ENCODE peak calls at places on chromosomes 5 and 9, in five cellular contexts. J is activated CD4-positive, alpha-beta T cell treated with anti-CD3 and anti-CD28 coated beads, Interleukin-2, amount 50 U/mL, for 48 hours; H is CD8-positive, alpha-beta memory T cell; A is CD8-positive, alpha-beta T cell; N is Daoy. M is an unnamed sample.

GRCh38 chr9:133067813-133068212 is 6.0 kb downstream of the CEL start:
- DNase-seq in J (no peak), H (no peak), A (no peak), N (no peak), M (no peak)

GRCh38 chr5:174454890-174455289 is 269.5 kb upstream of the MSX2 start:
- DNase-seq in J (no peak), H (no peak), A (no peak), N (no peak), M (no peak)

GRCh38 chr9:105515811-105516413 is 42.0 kb upstream of the FKTN start:
- DNase-seq in J (no peak), H (no peak), A (no peak), N (no peak), M (no peak)

GRCh38 chr5:45385321-45386058 is 310.7 kb downstream of the HCN1 start:
- DNase-seq in J (no peak), H (no peak), A (no peak), N (peak), M (peak)

GRCh38 chr5:78483809-78484521 is 123.5 kb downstream of the SCAMP1 start:
- DNase-seq in J (no peak), H (no peak), A (no peak), N (no peak), M (no peak)

GRCh38 chr5:101505891-101506570 is 602.9 kb upstream of the ST8SIA4 start:
- DNase-seq in J (no peak), H (no peak), A (no peak), N (no peak), M (no peak)

GRCh38 chr5:75524071-75524470 is 12.4 kb downstream of the POLK start:
- DNase-seq in J (no peak), H (no peak), A (no peak), N (no peak), M (no peak)

GRCh38 chr5:94807985-94808384 is 189.5 kb downstream of the SLF1 start:
- DNase-seq in J (no peak), H (no peak), A (no peak), N (no peak), M (no peak)

GRCh38 chr5:66113160-66113559 is 30.9 kb upstream of the SREK1 start:
- DNase-seq in J (no peak), H (no peak), A (no peak), N (peak), M (no peak)